ENCODE peak calls at places on chromosomes 3 and 15, in four cellular contexts. P, J, K and C are unnamed samples.

GRCh38 chr15:37865687-37866086 is 68.8 kb upstream of the TMCO5A start:
- DNase-seq in P (no peak), J (no peak), K (no peak), C (no peak)

GRCh38 chr3:49868951-49869454 is 703 bp downstream of the CAMKV start:
- DNase-seq in P (peak; percentile 11), J (no peak), K (no peak), C (peak; percentile 13)

GRCh38 chr3:138786788-138787276 is 47.9 kb downstream of the PIK3CB start:
- DNase-seq in P (no peak), J (peak; percentile 82), K (peak; percentile 34), C (no peak)

GRCh38 chr3:42376397-42376798 is 34.0 kb downstream of the LYZL4 start:
- DNase-seq in P (peak; percentile 68), J (no peak), K (peak; percentile 21), C (peak; percentile 90)

GRCh38 chr3:146546366-146546965 is 2.1 kb upstream of the PLSCR1 start:
- DNase-seq in P (no peak), J (no peak), K (no peak), C (no peak)

GRCh38 chr3:16993227-16993626 is 108.5 kb downstream of the PLCL2 start:
- DNase-seq in P (no peak), J (no peak), K (no peak), C (no peak)

GRCh38 chr3:69189487-69189886 is 67.1 kb upstream of the LMOD3 start:
- DNase-seq in P (no peak), J (no peak), K (no peak), C (no peak)

GRCh38 chr15:41394924-41395323 is 7.4 kb downstream of the NDUFAF1 start:
- DNase-seq in P (no peak), J (no peak), K (no peak), C (no peak)

GRCh38 chr3:145673790-145674189 is 487.2 kb downstream of the PLOD2 start:
- DNase-seq in P (no peak), J (no peak), K (no peak), C (no peak)

GRCh38 chr15:63256433-63256884 is 20.9 kb upstream of the APH1B start:
- DNase-seq in P (no peak), J (no peak), K (peak; percentile 68), C (no peak)

GRCh38 chr3:48528754-48529153 is 24.8 kb upstream of the SHISA5 start:
- DNase-seq in P (no peak), J (no peak), K (no peak), C (no peak)

GRCh38 chr15:74422723-74423442 is 10.9 kb downstream of the SEMA7A start:
- DNase-seq in P (no peak), J (peak; percentile 45), K (no peak), C (no peak)

GRCh38 chr3:53011324-53011723 is 34.5 kb downstream of the SFMBT1 start:
- DNase-seq in P (no peak), J (no peak), K (no peak), C (no peak)

GRCh38 chr15:51191072-51191665 is 96.5 kb upstream of the TNFAIP8L3 start:
- DNase-seq in P (no peak), J (no peak), K (no peak), C (no peak)

GRCh38 chr3:56314842-56315241 is 153.4 kb downstream of the ERC2 start:
- DNase-seq in P (no peak), J (peak; percentile 21), K (peak; percentile 21), C (no peak)

GRCh38 chr3:3798641-3799113 is 554 bp upstream of the LRRN1 start:
- DNase-seq in P (peak; percentile 70), J (peak; percentile 20), K (no peak), C (peak; percentile 76)

GRCh38 chr3:23735575-23736326 is 70.0 kb upstream of the UBE2E1 start:
- DNase-seq in P (no peak), J (no peak), K (no peak), C (no peak)

GRCh38 chr3:11556851-11557644 is 86.7 kb downstream of the VGLL4 start:
- DNase-seq in P (no peak), J (no peak), K (peak; percentile 49), C (no peak)

GRCh38 chr15:39133201-39133600 is 447.7 kb upstream of the THBS1 start:
- DNase-seq in P (no peak), J (no peak), K (peak; percentile 86), C (no peak)

GRCh38 chr3:122484985-122485384 is 29.8 kb downstream of the KPNA1 start:
- DNase-seq in P (no peak), J (no peak), K (peak; percentile 4), C (no peak)